ENCODE peak calls at places on chromosomes 13 and 19, in seven cellular contexts. S is adrenal gland; X is tibial nerve; J is K562; Y is epithelial cell of prostate; A is naive thymus-derived CD4-positive, alpha-beta T cell; Q is CD8-positive, alpha-beta T cell. Z is an unnamed sample.

GRCh38 chr13:32134241-32134801 is 102.7 kb downstream of the FRY start:
- DNase-seq in S (no peak), X (no peak), J (no peak), Y (peak; percentile 20), A (no peak), Q (no peak), Z (no peak)

GRCh38 chr19:45668342-45668871 is 386 bp downstream of the GIPR start:
- DNase-seq in S (no peak), X (no peak), J (no peak), Y (no peak), A (no peak), Q (peak; percentile 58), Z (no peak)

GRCh38 chr19:21463449-21464105 is 41.8 kb upstream of the ZNF429 start:
- DNase-seq in S (peak; percentile 64), X (no peak), J (peak; percentile 83), Y (no peak), A (no peak), Q (no peak), Z (peak; percentile 56)

GRCh38 chr13:98301721-98302120 is 124.7 kb upstream of the RNF113B start:
- DNase-seq in S (no peak), X (no peak), J (no peak), Y (no peak), A (no peak), Q (no peak), Z (no peak)

GRCh38 chr13:89361909-89362308 is 1690.7 kb downstream of the SLITRK5 start:
- DNase-seq in S (peak; percentile 5), X (no peak), J (no peak), Y (no peak), A (no peak), Q (no peak), Z (no peak)

GRCh38 chr19:45798995-45799517 is 6.4 kb upstream of the DMWD start:
- DNase-seq in S (peak; percentile 73), X (no peak), J (peak; percentile 74), Y (no peak), A (peak; percentile 31), Q (peak; percentile 77), Z (peak; percentile 71)

GRCh38 chr13:28401303-28402056 is 93.4 kb downstream of the FLT1 start:
- DNase-seq in S (no peak), X (no peak), J (no peak), Y (no peak), A (no peak), Q (no peak), Z (no peak)

GRCh38 chr13:91375119-91375729 is 23.2 kb upstream of the GPC5 start:
- DNase-seq in S (peak; percentile 11), X (no peak), J (peak; percentile 83), Y (no peak), A (no peak), Q (no peak), Z (no peak)

GRCh38 chr13:47672982-47673670 is 327.9 kb downstream of the SUCLA2 start:
- DNase-seq in S (no peak), X (no peak), J (no peak), Y (no peak), A (no peak), Q (no peak), Z (no peak)

GRCh38 chr19:48292798-48293197 is 22.9 kb downstream of the ZNF114 start:
- DNase-seq in S (no peak), X (no peak), J (no peak), Y (peak; percentile 64), A (no peak), Q (no peak), Z (no peak)

GRCh38 chr19:44512326-44513298 is 12.3 kb upstream of the ZNF180 start:
- DNase-seq in S (peak; percentile 55), X (no peak), J (peak; percentile 81), Y (peak; percentile 33), A (no peak), Q (no peak), Z (no peak)

GRCh38 chr19:5990289-5990797 is 12.4 kb upstream of the RANBP3 start:
- DNase-seq in S (peak; percentile 16), X (no peak), J (peak; percentile 79), Y (no peak), A (no peak), Q (no peak), Z (no peak)

GRCh38 chr19:58203814-58204475 is 21.1 kb downstream of the ZNF274 start:
- DNase-seq in S (no peak), X (no peak), J (no peak), Y (no peak), A (no peak), Q (no peak), Z (no peak)

GRCh38 chr13:74838096-74838495 is 643.9 kb downstream of the TBC1D4 start:
- DNase-seq in S (no peak), X (no peak), J (no peak), Y (no peak), A (no peak), Q (no peak), Z (no peak)

GRCh38 chr13:104106705-104107393 is 1040.6 kb upstream of the SLC10A2 start:
- DNase-seq in S (no peak), X (no peak), J (no peak), Y (peak; percentile 45), A (no peak), Q (no peak), Z (no peak)

GRCh38 chr13:31431722-31432137 is 232.0 kb downstream of the B3GLCT start:
- DNase-seq in S (peak; percentile 55), X (peak; percentile 36), J (peak; percentile 44), Y (no peak), A (no peak), Q (no peak), Z (peak; percentile 78)

GRCh38 chr13:22765566-22765965 is 415.2 kb upstream of the SGCG start:
- DNase-seq in S (peak; percentile 35), X (no peak), J (no peak), Y (no peak), A (no peak), Q (no peak), Z (no peak)

GRCh38 chr19:35262101-35262761 is 6.5 kb upstream of the USF2 start:
- DNase-seq in S (peak; percentile 31), X (peak; percentile 11), J (no peak), Y (no peak), A (no peak), Q (peak; percentile 46), Z (peak; percentile 50)

GRCh38 chr19:3346677-3347353 is 19.6 kb upstream of the NFIC start:
- DNase-seq in S (peak; percentile 87), X (peak; percentile 49), J (no peak), Y (no peak), A (no peak), Q (no peak), Z (peak; percentile 81)

GRCh38 chr19:10876459-10877240 is 5.3 kb downstream of the CARM1 start:
- DNase-seq in S (peak; percentile 47), X (no peak), J (no peak), Y (no peak), A (no peak), Q (no peak), Z (peak; percentile 69)

DNA sequence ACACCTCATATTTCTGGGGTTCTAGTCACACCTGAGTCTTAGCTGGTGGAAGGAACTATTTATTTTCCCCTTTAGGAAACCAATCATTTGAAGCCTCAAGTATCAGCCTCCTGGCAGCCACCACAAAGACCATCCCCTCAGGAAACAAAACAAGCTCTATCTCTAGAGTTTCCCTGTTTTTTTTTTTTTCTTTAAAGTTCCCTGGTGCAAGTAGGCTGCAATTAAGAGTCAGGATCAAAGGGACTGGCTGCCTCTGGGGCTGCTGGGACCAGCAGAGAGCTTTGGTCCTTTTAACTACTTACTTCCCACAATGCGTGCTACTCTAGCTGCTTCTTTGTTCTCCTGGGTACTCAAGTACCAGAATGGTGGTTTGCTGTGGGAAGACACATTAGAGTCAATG is 11.4 kb downstream of the MBNL2 start:
- DNase-seq in S (no peak), X (no peak), J (no peak), Y (no peak), A (no peak), Q (no peak), Z (no peak)
- H3K27ac ChIP-seq in S (no peak overlapping the region), X (peak overlapping the region; percentile 88), J (no peak overlapping the region), Y (no peak overlapping the region), A (no peak overlapping the region), Q (no peak overlapping the region), Z (no peak overlapping the region)

DNA sequence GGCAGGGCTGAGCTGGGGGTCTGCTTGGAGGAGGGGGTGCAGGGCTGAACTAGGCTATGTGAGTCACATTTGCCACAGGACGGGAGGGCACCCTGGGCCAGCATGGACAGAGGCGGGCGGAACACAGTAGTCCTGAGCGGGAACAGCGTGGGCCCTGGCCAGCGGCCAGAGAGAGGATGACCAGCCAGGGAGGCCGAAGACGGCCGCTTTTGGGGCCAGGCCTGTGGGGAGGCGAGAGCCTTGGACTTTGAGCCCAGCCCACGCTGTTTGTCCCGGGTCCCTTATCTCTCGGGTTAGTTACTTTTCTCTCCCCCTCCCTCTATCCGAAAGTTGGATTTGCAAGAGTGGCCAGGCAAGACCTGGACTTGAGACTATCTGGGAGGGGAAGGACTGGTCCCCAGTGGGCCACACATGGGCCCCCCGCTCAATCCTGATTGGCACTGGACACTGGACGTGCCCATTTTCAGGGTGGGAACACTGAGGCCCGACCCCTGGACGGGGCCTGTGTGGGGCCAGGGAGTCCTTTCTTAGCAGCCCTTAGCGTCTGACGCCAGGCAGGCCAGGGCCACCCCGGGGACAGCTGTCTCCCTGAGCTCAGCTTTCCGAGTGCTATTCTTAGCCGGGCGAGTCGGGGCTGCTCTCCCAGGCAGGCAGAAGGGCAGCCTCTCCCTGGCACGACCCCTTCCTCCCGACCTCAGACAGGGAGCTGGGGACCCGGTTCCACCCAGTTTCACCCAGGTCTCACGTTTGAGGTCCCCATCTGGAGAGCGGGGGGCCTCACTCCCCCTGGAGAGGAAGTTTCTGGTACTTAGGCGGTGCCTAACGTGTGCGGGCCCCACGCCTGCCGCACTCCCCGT is 833 bp downstream of the GAMT start:
- DNase-seq in S (peak; percentile 69), X (no peak), J (peak; percentile 67), Y (no peak), A (no peak), Q (no peak), Z (no peak)
- H3K27ac ChIP-seq in S (no peak overlapping the region), X (peak overlapping the region; percentile 72), J (peak overlapping the region; percentile 37), Y (no peak overlapping the region), A (peak overlapping the region; percentile 59), Q (no peak overlapping the region), Z (peak overlapping the region; percentile 65)

GRCh38 chr13:110265341-110265681 is 41.6 kb downstream of the COL4A1 start:
- DNase-seq in S (no peak), X (no peak), J (no peak), Y (no peak), A (no peak), Q (no peak), Z (no peak)

GRCh38 chr13:110264685-110265275 is 42.2 kb downstream of the COL4A1 start:
- DNase-seq in S (no peak), X (no peak), J (no peak), Y (no peak), A (no peak), Q (no peak), Z (peak; percentile 54)

GRCh38 chr13:110266431-110266809 is 40.5 kb downstream of the COL4A1 start:
- DNase-seq in S (no peak), X (no peak), J (no peak), Y (no peak), A (no peak), Q (no peak), Z (no peak)

GRCh38 chr13:110266983-110267382 is 40.0 kb downstream of the COL4A1 start:
- DNase-seq in S (no peak), X (no peak), J (no peak), Y (no peak), A (no peak), Q (no peak), Z (peak; percentile 54)

GRCh38 chr13:110265682-110266430 is 41.1 kb downstream of the COL4A1 start:
- DNase-seq in S (no peak), X (no peak), J (no peak), Y (no peak), A (no peak), Q (no peak), Z (peak; percentile 79)
- H3K27ac ChIP-seq in S (no peak overlapping the region), X (peak overlapping the region; percentile 70), J (no peak overlapping the region), Y (no peak overlapping the region), A (no peak overlapping the region), Q (no peak overlapping the region), Z (peak overlapping the region; percentile 65)

GRCh38 chr19:47002853-47003610 is 16.6 kb upstream of the NPAS1 start:
- DNase-seq in S (no peak), X (no peak), J (no peak), Y (no peak), A (no peak), Q (no peak), Z (no peak)
- H3K27ac ChIP-seq in S (no peak overlapping the region), X (no peak overlapping the region), J (no peak overlapping the region), Y (no peak overlapping the region), A (no peak overlapping the region), Q (no peak overlapping the region), Z (peak overlapping the region; percentile 57)

Z was measured in right atrium auricular region.